ENCODE peak calls at places on chromosomes 6 and 20, in six cellular contexts. O is fibroblast of lung, K is IMR-90, B is MM.1S, F is adipocyte, Q is endothelial cell of umbilical vein. M is an unnamed sample.

GRCh38 chr6:39040080-39040673 is 8.4 kb upstream of the GLP1R start:
- DNase-seq in O (no peak), K (no peak), B (no peak), F (no peak), Q (no peak), M (no peak)

GRCh38 chr20:1567392-1568165 is 10.1 kb upstream of the SIRPD start:
- DNase-seq in O (peak), K (peak), B (no peak), F (no peak), Q (peak), M (peak)

GRCh38 chr6:136149311-136149710 is 100.8 kb downstream of the MTFR2 start:
- DNase-seq in O (no peak), K (no peak), B (no peak), F (no peak), Q (no peak), M (no peak)

GRCh38 chr20:17878912-17879602 is 89.5 kb downstream of the SNX5 start:
- DNase-seq in O (no peak), K (no peak), B (peak), F (no peak), Q (no peak), M (no peak)

GRCh38 chr6:170186909-170187668 is 103.8 kb downstream of the DLL1 start:
- DNase-seq in O (no peak), K (no peak), B (no peak), F (no peak), Q (no peak), M (no peak)

GRCh38 chr6:73832313-73832712 is 136.3 kb downstream of the CD109 start:
- DNase-seq in O (no peak), K (no peak), B (no peak), F (no peak), Q (no peak), M (no peak)

GRCh38 chr6:142850653-142851434 is 94.1 kb downstream of the HIVEP2 start:
- DNase-seq in O (peak), K (peak), B (no peak), F (peak), Q (peak), M (peak)

GRCh38 chr20:54266844-54267243 is 59.0 kb downstream of the PFDN4 start:
- DNase-seq in O (no peak), K (no peak), B (no peak), F (no peak), Q (no peak), M (no peak)

GRCh38 chr6:36656441-36656840 is 22.1 kb upstream of the CDKN1A start:
- DNase-seq in O (peak), K (no peak), B (no peak), F (no peak), Q (no peak), M (no peak)

GRCh38 chr6:63757826-63758225 is 122.2 kb downstream of the PHF3 start:
- DNase-seq in O (no peak), K (no peak), B (no peak), F (no peak), Q (no peak), M (no peak)

GRCh38 chr6:117487831-117488230 is 5.4 kb downstream of the DCBLD1 start:
- DNase-seq in O (no peak), K (peak), B (no peak), F (no peak), Q (no peak), M (no peak)

GRCh38 chr6:5580736-5581568 is 319.6 kb downstream of the FARS2 start:
- DNase-seq in O (no peak), K (no peak), B (no peak), F (no peak), Q (no peak), M (no peak)

GRCh38 chr6:40512340-40512739 is 74.8 kb downstream of the LRFN2 start:
- DNase-seq in O (no peak), K (no peak), B (no peak), F (no peak), Q (no peak), M (no peak)

GRCh38 chr20:57180954-57181353 is 85.5 kb downstream of the BMP7 start:
- DNase-seq in O (no peak), K (no peak), B (no peak), F (no peak), Q (no peak), M (no peak)

GRCh38 chr6:158002951-158003853 is 21.5 kb downstream of the SYNJ2 start:
- DNase-seq in O (peak), K (peak), B (no peak), F (peak), Q (peak), M (no peak)

GRCh38 chr20:24991897-24992419 is 593 bp downstream of the APMAP start:
- DNase-seq in O (peak), K (no peak), B (no peak), F (peak), Q (no peak), M (peak)

GRCh38 chr20:52103911-52104545 is 87.6 kb downstream of the ZFP64 start:
- DNase-seq in O (peak), K (peak), B (no peak), F (peak), Q (peak), M (no peak)

GRCh38 chr20:52102126-52102525 is 89.5 kb downstream of the ZFP64 start:
- DNase-seq in O (no peak), K (no peak), B (no peak), F (no peak), Q (no peak), M (no peak)

GRCh38 chr20:52104546-52105044 is 87.0 kb downstream of the ZFP64 start:
- DNase-seq in O (peak), K (peak), B (no peak), F (peak), Q (peak), M (no peak)

GRCh38 chr20:52102559-52102958 is 89.0 kb downstream of the ZFP64 start:
- DNase-seq in O (no peak), K (no peak), B (no peak), F (no peak), Q (no peak), M (no peak)

DNA sequence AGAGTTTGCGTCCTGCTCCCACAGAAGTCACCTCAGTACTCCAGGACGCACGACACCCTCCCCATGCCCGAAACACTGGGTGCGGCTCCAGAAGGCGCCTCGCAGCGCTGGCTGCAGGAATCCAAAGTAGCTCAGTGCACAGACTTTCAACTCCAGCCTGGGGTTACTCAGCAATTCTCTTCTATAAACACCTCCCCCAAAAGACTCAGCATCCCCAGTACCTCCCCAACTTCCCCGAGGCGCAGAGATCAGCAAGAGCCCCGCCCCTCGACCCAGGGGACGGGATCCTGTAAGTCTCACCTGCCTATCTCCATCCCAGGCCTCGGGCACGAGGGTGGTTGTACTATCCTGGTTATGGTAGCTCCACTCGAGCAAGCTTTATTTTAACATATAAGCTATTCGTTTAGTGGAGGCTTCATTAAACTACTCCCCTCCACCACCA is 88.1 kb downstream of the ZFP64 start:
- DNase-seq in O (peak), K (peak), B (no peak), F (peak), Q (peak), M (no peak)
- H3K9ac ChIP-seq in O (no peak), K (peak), B (no peak), F (no peak), Q (peak), M (no peak)

GRCh38 chr6:15453622-15454021 is 207.8 kb downstream of the JARID2 start:
- DNase-seq in O (no peak), K (no peak), B (no peak), F (no peak), Q (no peak), M (no peak)
- H3K9ac ChIP-seq in O (no peak), K (no peak), B (no peak), F (no peak), Q (no peak), M (no peak)

GRCh38 chr20:62567246-62568044 is 74.9 kb upstream of the SLCO4A1 start:
- DNase-seq in O (no peak), K (no peak), B (no peak), F (no peak), Q (no peak), M (no peak)
- H3K9ac ChIP-seq in O (no peak), K (no peak), B (no peak), F (no peak), Q (no peak), M (no peak)

GRCh38 chr6:33271608-33272357 is at the start of the genes RPS18 and VPS52:
- DNase-seq in O (peak), K (peak), B (peak), F (peak), Q (peak), M (peak)
- H3K9ac ChIP-seq in O (peak), K (peak), B (peak), F (peak), Q (peak), M (peak)

GRCh38 chr20:51389543-51389924 is 153.0 kb downstream of the NFATC2 start:
- DNase-seq in O (no peak), K (no peak), B (no peak), F (no peak), Q (peak), M (no peak)
- H3K9ac ChIP-seq in O (no peak), K (no peak), B (no peak), F (no peak), Q (peak), M (peak)